ENCODE peak calls at places on chromosome 10, in six cellular contexts. B, C, J, N, E and I are unnamed samples.

GRCh38 chr10:79304479-79305087 is 42.7 kb upstream of the PPIF start:
- DNase-seq in E (no peak), J (no peak), B (no peak), C (no peak), N (no peak), I (no peak)

GRCh38 chr10:129626801-129627434 is 159.9 kb downstream of the MGMT start:
- DNase-seq in J (no peak), C (no peak), E (no peak), B (no peak), N (no peak), I (no peak)

GRCh38 chr10:3272300-3272699 is 99.7 kb upstream of the PITRM1 start:
- DNase-seq in N (peak; percentile 42), J (no peak), C (no peak), B (no peak), E (peak; percentile 69), I (no peak)

GRCh38 chr10:11305825-11306601 is 288.3 kb downstream of the CELF2 start:
- DNase-seq in C (no peak), N (no peak), E (no peak), J (no peak), B (no peak), I (no peak)

GRCh38 chr10:1412531-1413189 is 324.7 kb downstream of the ADARB2 start:
- DNase-seq in C (no peak), N (no peak), E (no peak), J (no peak), B (no peak), I (no peak)

GRCh38 chr10:102344067-102344466 is 51.4 kb upstream of the NFKB2 start:
- DNase-seq in E (peak; percentile 29), J (no peak), N (no peak), C (no peak), B (no peak), I (no peak)

GRCh38 chr10:80464557-80465466 is 10.7 kb downstream of the TSPAN14 start:
- DNase-seq in C (peak; percentile 49), N (peak; percentile 93), B (no peak), E (peak; percentile 78), J (peak; percentile 46), I (no peak)

GRCh38 chr10:59536151-59536550 is 173.5 kb downstream of the SLC16A9 start:
- DNase-seq in B (no peak), J (no peak), C (no peak), N (no peak), E (peak; percentile 78), I (no peak)

GRCh38 chr10:75431180-75432111 is at the start of gene LRMDA:
- DNase-seq in N (peak; percentile 65), B (no peak), C (no peak), J (peak; percentile 64), E (no peak), I (peak; percentile 12)

GRCh38 chr10:130377986-130378545 is 241.9 kb downstream of the GLRX3 start:
- DNase-seq in E (no peak), J (no peak), N (no peak), B (no peak), C (no peak), I (no peak)

GRCh38 chr10:123203393-123204126 is 49.4 kb downstream of the BUB3 start:
- DNase-seq in J (no peak), N (no peak), E (no peak), C (no peak), B (no peak), I (no peak)

GRCh38 chr10:114526497-114527238 is 122.4 kb upstream of the AFAP1L2 start:
- DNase-seq in C (peak; percentile 95), J (peak; percentile 86), N (peak; percentile 92), B (peak; percentile 82), E (peak; percentile 97), I (peak; percentile 91)

GRCh38 chr10:69383485-69384089 is 33.1 kb downstream of the TACR2 start:
- DNase-seq in J (no peak), C (no peak), E (no peak), B (no peak), N (no peak), I (no peak)

GRCh38 chr10:121879476-121879875 is 48.4 kb downstream of the ATE1 start:
- DNase-seq in C (no peak), J (no peak), B (no peak), N (no peak), E (no peak), I (no peak)

GRCh38 chr10:75418712-75419111 is 12.7 kb upstream of the LRMDA start:
- DNase-seq in B (peak; percentile 7), N (no peak), J (no peak), C (no peak), E (no peak), I (no peak)

GRCh38 chr10:17730667-17731066 is 21.3 kb upstream of the TMEM236 start:
- DNase-seq in B (no peak), E (no peak), N (no peak), J (no peak), C (no peak), I (no peak)

GRCh38 chr10:86071145-86071544 is 295.4 kb downstream of the GRID1 start:
- DNase-seq in B (no peak), N (no peak), J (no peak), C (no peak), E (no peak), I (no peak)

GRCh38 chr10:42953684-42954674 is 122.9 kb upstream of the RET start:
- DNase-seq in B (peak; percentile 21), N (no peak), E (no peak), C (no peak), J (no peak), I (no peak)

GRCh38 chr10:31961264-31961663 is 32.6 kb upstream of the ARHGAP12 start:
- DNase-seq in B (no peak), E (no peak), C (no peak), N (no peak), J (no peak), I (peak; percentile 44)

GRCh38 chr10:86374664-86375063 is 8.1 kb upstream of the GRID1 start:
- DNase-seq in N (no peak), C (no peak), J (no peak), B (no peak), E (no peak), I (no peak)

GRCh38 chr10:126921974-126922525 is 16.8 kb downstream of the DOCK1 start:
- DNase-seq in J (no peak), N (no peak), C (no peak), E (no peak), B (no peak), I (no peak)

GRCh38 chr10:46520381-46520780 is 36.1 kb downstream of the GPRIN2 start:
- DNase-seq in B (peak; percentile 61), C (peak; percentile 47), J (no peak), N (no peak), E (no peak), I (no peak)

GRCh38 chr10:77531441-77532001 is 106.1 kb downstream of the KCNMA1 start:
- DNase-seq in B (no peak), J (no peak), C (no peak), N (no peak), E (peak; percentile 58), I (no peak)

GRCh38 chr10:102665904-102666509 is 21.7 kb downstream of the TRIM8 start:
- DNase-seq in J (no peak), E (no peak), N (no peak), C (no peak), B (no peak), I (peak; percentile 91)

GRCh38 chr10:554182-554848 is 135.2 kb downstream of the DIP2C start:
- DNase-seq in B (no peak), J (no peak), C (no peak), N (no peak), E (peak; percentile 63), I (no peak)

GRCh38 chr10:98045785-98046389 is 15.5 kb upstream of the CRTAC1 start:
- DNase-seq in C (peak; percentile 59), B (no peak), J (peak; percentile 85), E (peak; percentile 53), N (peak; percentile 87), I (peak; percentile 63)

GRCh38 chr10:75265856-75266255 is 30.1 kb upstream of the COMTD1 start:
- DNase-seq in N (no peak), J (no peak), E (no peak), B (no peak), C (no peak), I (no peak)

GRCh38 chr10:131851332-131851731 is 49.5 kb upstream of the PPP2R2D start:
- DNase-seq in N (no peak), B (no peak), E (no peak), C (no peak), J (no peak), I (no peak)

GRCh38 chr10:72331575-72332422 is 22.9 kb downstream of the DNAJB12 start:
- DNase-seq in E (peak; percentile 86), C (peak; percentile 95), J (peak; percentile 89), N (peak; percentile 94), B (peak; percentile 99), I (peak; percentile 91)

GRCh38 chr10:62890395-62890794 is 74.2 kb upstream of the EGR2 start:
- DNase-seq in B (no peak), E (no peak), C (no peak), J (no peak), N (no peak), I (no peak)

GRCh38 chr10:90579602-90580242 is 278.1 kb downstream of the HTR7 start:
- DNase-seq in J (no peak), N (peak; percentile 49), C (no peak), B (no peak), E (peak; percentile 5), I (peak; percentile 13)

GRCh38 chr10:118982366-118982765 is 47.1 kb upstream of the NANOS1 start:
- DNase-seq in C (no peak), B (no peak), N (no peak), E (no peak), J (no peak), I (no peak)

GRCh38 chr10:87804939-87805569 is 13.0 kb downstream of the ATAD1 start:
- DNase-seq in E (no peak), B (no peak), N (no peak), C (no peak), J (no peak), I (no peak)
- H3K27ac ChIP-seq in E (no peak overlapping the region), B (no peak overlapping the region), N (no peak overlapping the region), C (no peak overlapping the region), J (no peak overlapping the region), I (no peak overlapping the region)

DNA sequence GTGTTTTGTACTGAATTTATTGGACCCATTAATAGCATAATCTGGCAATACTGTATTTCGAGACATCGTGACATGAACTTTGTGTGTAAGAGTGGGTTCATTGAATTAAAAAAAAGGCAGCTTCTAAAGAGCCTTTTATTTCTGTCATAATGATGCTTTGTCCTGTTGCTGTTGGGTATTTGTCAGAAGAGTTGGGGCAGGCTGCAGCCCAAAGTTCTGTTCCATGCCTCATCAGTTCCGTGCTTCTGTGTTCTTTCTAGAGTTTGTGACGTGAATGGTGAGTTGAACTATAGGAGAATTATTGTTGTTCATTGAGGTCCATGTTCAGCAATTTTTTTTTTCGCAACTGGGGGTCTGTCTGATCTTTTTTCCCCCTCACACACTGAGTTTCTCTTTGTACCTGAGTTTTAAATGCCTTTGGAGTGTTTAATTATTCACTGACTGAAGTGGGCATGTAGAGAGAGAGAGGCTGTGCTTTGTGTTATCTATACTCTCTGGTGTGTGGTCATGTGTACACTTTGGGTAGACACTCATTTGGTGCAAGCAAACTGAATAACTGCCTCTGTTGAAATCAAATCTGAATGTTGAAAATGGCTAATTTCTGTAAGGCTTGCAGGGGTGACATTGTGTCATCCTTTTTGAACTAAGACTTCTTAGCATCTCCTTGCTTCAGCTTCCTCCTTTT is 69.8 kb downstream of the ADD3 start:
- DNase-seq in J (no peak), N (no peak), C (no peak), E (no peak), B (no peak), I (no peak)
- H3K4me1 ChIP-seq in J (peaks cover 55% of the 10 kb centered on the region), N (peaks cover 37% of the 10 kb centered on the region), C (peaks cover 95% of the 10 kb centered on the region), E (peaks cover 57% of the 10 kb centered on the region), B (peaks cover 39% of the 10 kb centered on the region), I (peaks cover 27% of the 10 kb centered on the region)

GRCh38 chr10:101230185-101230917 is 1.1 kb upstream of the LBX1 start:
- DNase-seq in C (no peak), N (no peak), E (no peak), J (no peak), B (no peak), I (no peak)
- H3K4me3 ChIP-seq in C (no peak overlapping the region), N (peak overlapping the region; percentile 7), E (no peak overlapping the region), J (peak overlapping the region; percentile 6), B (no peak overlapping the region), I (no peak overlapping the region)

GRCh38 chr10:73591935-73592699 is 975 bp upstream of the USP54 start:
- DNase-seq in N (peak; percentile 57), J (peak; percentile 70), C (no peak), B (no peak), E (no peak), I (peak; percentile 95)
- H3K27ac ChIP-seq in N (peak overlapping the region; percentile 80), J (peak overlapping the region; percentile 67), C (peak overlapping the region; percentile 65), B (peak overlapping the region; percentile 57), E (no peak overlapping the region), I (peak overlapping the region; percentile 9)